ENCODE peak calls at places on chromosomes 11 and 22, in four cellular contexts. One of them, this sample, is unnamed.

GRCh38 chr11:111688028-111688427 is 78.2 kb downstream of the PPP2R1B start:
- DNase-seq in GM12878: no peak
- DNase-seq in K562: no peak
- DNase-seq in HepG2: no peak
- DNase-seq in this sample: no peak

GRCh38 chr11:59901306-59901705 is 22.7 kb downstream of the OOSP3 start:
- DNase-seq in GM12878: no peak
- DNase-seq in K562: no peak
- DNase-seq in HepG2: no peak
- DNase-seq in this sample: no peak

GRCh38 chr11:79437274-79437980 is 3.4 kb downstream of the TENM4 start:
- DNase-seq in GM12878: no peak
- DNase-seq in K562: no peak
- DNase-seq in HepG2: no peak
- DNase-seq in this sample: peak

GRCh38 chr22:46696225-46696518 is 41.9 kb downstream of the CERK start:
- DNase-seq in GM12878: no peak
- DNase-seq in K562: no peak
- DNase-seq in HepG2: no peak
- DNase-seq in this sample: no peak

GRCh38 chr11:115379528-115379927 is 124.7 kb downstream of the CADM1 start:
- DNase-seq in GM12878: peak
- DNase-seq in K562: no peak
- DNase-seq in HepG2: no peak
- DNase-seq in this sample: no peak

GRCh38 chr11:1830500-1831223 is 4.1 kb upstream of the SYT8 start:
- DNase-seq in GM12878: no peak
- DNase-seq in K562: no peak
- DNase-seq in HepG2: peak
- DNase-seq in this sample: no peak

GRCh38 chr11:134207538-134208239 is 16.1 kb downstream of the NCAPD3 start:
- DNase-seq in GM12878: no peak
- DNase-seq in K562: no peak
- DNase-seq in HepG2: peak
- DNase-seq in this sample: peak

GRCh38 chr11:100692290-100692689 is 5.2 kb downstream of the ARHGAP42 start:
- DNase-seq in GM12878: no peak
- DNase-seq in K562: no peak
- DNase-seq in HepG2: no peak
- DNase-seq in this sample: no peak

GRCh38 chr11:32586576-32587190 is 3.1 kb downstream of the EIF3M start:
- DNase-seq in GM12878: no peak
- DNase-seq in K562: peak
- DNase-seq in HepG2: peak
- DNase-seq in this sample: no peak

GRCh38 chr11:47359586-47359985 is 7.1 kb upstream of the MYBPC3 start:
- DNase-seq in GM12878: no peak
- DNase-seq in K562: no peak
- DNase-seq in HepG2: no peak
- DNase-seq in this sample: no peak

GRCh38 chr11:64251722-64251985 is 324 bp downstream of the PLCB3 start:
- DNase-seq in GM12878: no peak
- DNase-seq in K562: no peak
- DNase-seq in HepG2: no peak
- DNase-seq in this sample: no peak

GRCh38 chr11:64253481-64253880 is 2.2 kb downstream of the PLCB3 start:
- DNase-seq in GM12878: no peak
- DNase-seq in K562: no peak
- DNase-seq in HepG2: no peak
- DNase-seq in this sample: no peak

GRCh38 chr11:64250875-64251721 is at the start of gene PLCB3:
- DNase-seq in GM12878: no peak
- DNase-seq in K562: peak
- DNase-seq in HepG2: no peak
- DNase-seq in this sample: peak

GRCh38 chr11:64253043-64253442 is 1.7 kb downstream of the PLCB3 start:
- DNase-seq in GM12878: no peak
- DNase-seq in K562: no peak
- DNase-seq in HepG2: no peak
- DNase-seq in this sample: no peak

DNA sequence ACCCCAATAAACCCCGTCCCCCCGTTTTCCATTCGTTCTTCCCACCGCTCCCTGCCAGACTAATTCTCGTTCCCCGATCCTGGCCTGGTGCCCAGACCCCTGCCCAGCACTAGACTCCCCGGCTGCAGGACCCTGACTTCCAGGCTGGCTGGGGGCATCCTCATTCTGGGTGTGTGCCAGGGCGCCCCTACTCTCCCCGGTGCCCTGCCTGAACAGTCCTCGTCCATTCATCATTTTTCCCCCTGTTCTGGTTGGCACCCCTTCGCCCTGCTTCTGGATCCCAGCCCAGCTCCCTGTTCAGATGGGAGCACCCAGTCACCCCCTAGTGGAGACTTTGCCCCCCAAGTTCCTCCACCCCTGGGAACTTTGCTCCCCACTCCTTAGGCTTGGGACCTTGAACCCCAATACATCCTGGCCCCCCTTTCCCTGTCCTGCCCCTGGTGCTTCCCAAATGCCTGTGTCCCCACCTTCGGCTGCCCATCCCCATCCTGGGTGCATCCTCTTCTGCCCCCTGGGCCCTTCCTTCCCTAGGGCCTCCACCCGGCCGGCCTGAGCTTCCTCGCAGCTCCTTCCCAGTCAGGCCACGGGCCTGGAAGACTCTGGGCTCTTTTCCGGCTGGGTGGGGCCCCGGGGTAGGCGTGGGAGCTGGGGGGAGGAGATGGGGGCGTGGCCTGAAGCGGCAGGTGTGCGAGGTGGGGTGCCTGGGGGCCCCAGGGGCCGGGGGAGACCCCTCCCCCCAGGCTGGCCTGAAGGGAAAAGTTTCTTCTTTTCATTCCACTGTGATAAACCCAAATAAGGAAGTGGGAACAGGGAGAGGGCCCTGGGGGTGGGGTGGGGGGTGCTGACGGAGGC is 882 bp downstream of the PLCB3 start:
- DNase-seq in GM12878: no peak
- DNase-seq in K562: peak
- DNase-seq in HepG2: no peak
- DNase-seq in this sample: peak
- TF ChIP-seq CREM in GM12878: no peak
- TF ChIP-seq CREM in K562: no peak
- TF ChIP-seq CREM in HepG2: no peak
- TF ChIP-seq CREM in this sample: no peak

GRCh38 chr22:40183029-40183581 is 5.4 kb downstream of the TNRC6B start:
- DNase-seq in GM12878: no peak
- DNase-seq in K562: no peak
- DNase-seq in HepG2: peak
- DNase-seq in this sample: no peak
- TF ChIP-seq CREM in GM12878: no peak
- TF ChIP-seq CREM in K562: no peak
- TF ChIP-seq CREM in HepG2: no peak
- TF ChIP-seq CREM in this sample: no peak

GRCh38 chr22:31286360-31287255 is 5.7 kb downstream of the PIK3IP1 start:
- DNase-seq in GM12878: no peak
- DNase-seq in K562: no peak
- DNase-seq in HepG2: no peak
- DNase-seq in this sample: no peak
- TF ChIP-seq CREM in GM12878: no peak
- TF ChIP-seq CREM in K562: no peak
- TF ChIP-seq CREM in HepG2: no peak
- TF ChIP-seq CREM in this sample: no peak

GRCh38 chr11:57680552-57680874 is 12.6 kb downstream of the ZDHHC5 start:
- DNase-seq in GM12878: no peak
- DNase-seq in K562: no peak
- DNase-seq in HepG2: no peak
- DNase-seq in this sample: no peak
- TF ChIP-seq CREM in GM12878: no peak
- TF ChIP-seq CREM in K562: no peak
- TF ChIP-seq CREM in HepG2: no peak
- TF ChIP-seq CREM in this sample: no peak

DNA sequence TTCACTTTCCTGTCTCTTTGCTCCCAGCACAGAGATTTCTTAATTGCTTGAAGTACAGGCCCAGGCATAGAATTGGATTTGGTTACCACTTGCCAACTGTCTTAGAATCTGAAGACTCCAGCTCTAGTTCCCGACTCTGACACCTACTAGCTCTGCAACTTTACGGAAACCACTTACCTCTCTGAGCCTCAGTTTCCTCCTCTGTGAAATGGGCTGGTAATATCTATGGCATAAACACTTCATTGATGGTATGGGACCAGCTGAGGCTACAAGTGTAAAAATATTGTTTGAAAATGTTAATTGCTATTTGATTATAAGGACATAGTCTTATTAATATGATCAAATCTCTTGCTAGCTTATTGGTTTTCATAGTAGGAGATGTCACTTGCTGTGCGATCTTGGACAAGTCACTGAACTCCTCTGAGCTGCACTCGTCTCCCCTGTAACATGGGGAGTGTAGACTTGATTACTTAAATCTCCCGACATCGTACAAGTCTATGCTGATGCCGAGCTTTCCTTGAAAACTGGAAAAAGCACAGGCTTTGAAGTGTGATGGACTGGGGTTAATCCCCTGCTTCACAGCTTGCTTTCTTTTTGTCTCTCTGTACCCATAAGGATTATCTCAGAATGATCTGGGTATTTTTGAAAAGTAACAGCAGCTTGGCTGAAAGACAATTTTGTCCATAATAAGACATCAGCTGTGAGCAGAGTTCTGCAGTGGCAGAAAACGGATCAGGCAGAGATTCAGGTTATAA is 11.8 kb upstream of the E2F8 start:
- DNase-seq in GM12878: no peak
- DNase-seq in K562: no peak
- DNase-seq in HepG2: no peak
- DNase-seq in this sample: no peak
- TF ChIP-seq CREM in GM12878: no peak
- TF ChIP-seq CREM in K562: no peak
- TF ChIP-seq CREM in HepG2: no peak
- TF ChIP-seq CREM in this sample: no peak

DNA sequence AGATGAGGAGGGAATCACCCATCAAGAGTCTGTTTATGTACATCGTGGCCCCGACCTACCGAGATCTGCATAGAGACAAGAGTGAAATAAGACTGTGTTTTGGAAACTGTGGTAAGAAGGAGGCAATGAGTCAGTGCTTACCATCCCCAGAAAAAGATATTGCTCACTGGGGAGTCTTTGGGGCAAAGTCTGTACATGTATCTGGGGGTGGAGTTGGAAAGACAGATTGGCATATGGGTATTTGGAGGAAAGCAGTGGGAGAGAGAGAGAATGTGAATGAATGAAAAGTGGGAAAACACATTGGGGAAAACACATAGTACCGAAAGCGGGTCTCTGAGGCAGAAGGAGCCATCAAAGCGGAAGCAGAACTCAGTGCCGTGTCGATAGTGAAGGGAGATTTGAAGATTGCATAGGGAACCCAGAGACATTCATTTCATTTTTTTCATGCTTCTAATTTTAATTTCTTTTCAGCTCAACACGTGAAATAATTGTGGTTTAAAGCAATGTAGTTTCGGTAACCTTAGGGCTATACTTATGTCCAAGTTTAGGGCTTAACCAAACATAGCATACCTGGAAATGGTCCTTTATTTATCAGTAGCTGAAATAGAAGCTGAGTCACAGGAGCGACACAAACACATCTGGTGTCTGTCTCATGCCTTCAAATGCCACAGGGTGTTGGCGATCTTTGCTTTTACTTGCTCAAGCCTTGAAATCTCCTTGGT is 98.6 kb upstream of the CD44 start:
- DNase-seq in GM12878: peak
- DNase-seq in K562: no peak
- DNase-seq in HepG2: no peak
- DNase-seq in this sample: no peak
- TF ChIP-seq CREM in GM12878: peak
- TF ChIP-seq CREM in K562: peak
- TF ChIP-seq CREM in HepG2: no peak
- TF ChIP-seq CREM in this sample: no peak

This sample was measured in WTC11.